ENCODE peak calls at places on chromosomes 2 and 18, in five cellular contexts. Y is AG09319; F is stimulated activated CD4-positive, alpha-beta T cell treated with anti-CD3 and anti-CD28 coated beads, Interleukin-4, amount 100 ng/mL, for 48 hours; K is pulmonary artery endothelial cell; Z is GM12891. M is an unnamed sample.

GRCh38 chr2:224287533-224287932 is 114.4 kb downstream of the FAM124B start:
- DNase-seq in Y (no peak), Z (no peak), F (no peak), K (no peak), M (no peak)

GRCh38 chr2:230980468-230980867 is 15.5 kb upstream of the SPATA3 start:
- DNase-seq in F (no peak), Y (no peak), Z (no peak), K (no peak), M (no peak)

GRCh38 chr2:207876834-207877535 is 107.3 kb upstream of the FZD5 start:
- DNase-seq in K (no peak), Y (no peak), F (no peak), Z (no peak), M (no peak)

GRCh38 chr18:10010611-10011015 is 96.8 kb downstream of the VAPA start:
- DNase-seq in Y (peak; percentile 78), K (peak; percentile 7), F (no peak), Z (no peak), M (peak; percentile 16)

GRCh38 chr2:15668611-15669305 is 77.1 kb downstream of the DDX1 start:
- DNase-seq in K (no peak), Z (no peak), F (no peak), Y (no peak), M (peak; percentile 62)

GRCh38 chr2:223204537-223204936 is 152.5 kb downstream of the KCNE4 start:
- DNase-seq in Y (no peak), F (no peak), K (no peak), Z (no peak), M (no peak)

GRCh38 chr2:46339676-46340459 is 42.7 kb downstream of the EPAS1 start:
- DNase-seq in K (peak; percentile 59), F (no peak), Y (no peak), Z (no peak), M (peak; percentile 30)

GRCh38 chr2:3178206-3179031 is 199.2 kb downstream of the EIPR1 start:
- DNase-seq in F (no peak), Z (no peak), Y (no peak), K (no peak), M (no peak)

GRCh38 chr2:26346454-26347053 is at the start of gene ADGRF3:
- DNase-seq in Y (no peak), F (peak; percentile 49), Z (no peak), K (no peak), M (peak; percentile 63)

GRCh38 chr2:96503637-96504243 is 1.4 kb downstream of the NEURL3 start:
- DNase-seq in F (no peak), K (no peak), Y (no peak), Z (no peak), M (no peak)

GRCh38 chr18:12048827-12049175 is 44.8 kb upstream of the ANKRD62 start:
- DNase-seq in F (no peak), K (no peak), Z (no peak), Y (no peak), M (no peak)

GRCh38 chr2:200909958-200910357 is 20.8 kb downstream of the NIF3L1 start:
- DNase-seq in K (no peak), F (no peak), Y (no peak), Z (no peak), M (no peak)

GRCh38 chr2:39631256-39631655 is 34.5 kb upstream of the TMEM178A start:
- DNase-seq in Z (no peak), Y (no peak), F (no peak), K (no peak), M (no peak)

GRCh38 chr18:46518438-46518837 is 138.6 kb downstream of the LOXHD1 start:
- DNase-seq in Z (no peak), F (no peak), K (no peak), Y (no peak), M (no peak)

GRCh38 chr2:88182721-88183120 is 12.6 kb downstream of the THNSL2 start:
- DNase-seq in K (no peak), Z (no peak), Y (no peak), F (no peak), M (no peak)

GRCh38 chr2:133885847-133886246 is 317.6 kb upstream of the NCKAP5 start:
- DNase-seq in Z (no peak), Y (no peak), F (no peak), K (no peak), M (no peak)

GRCh38 chr2:215435261-215435808 is 533 bp downstream of the FN1 start:
- DNase-seq in K (no peak), Y (no peak), Z (peak; percentile 19), F (no peak), M (no peak)